ENCODE peak calls at places on chromosomes 2 and 18, in ten cellular contexts. D is prostate gland; F is Karpas-422; O is CD4-positive, alpha-beta memory T cell; M is lower lobe of right lung; K is pancreas; T is thoracic aorta; E is H9; V is PC-3; B is left lung. W is an unnamed sample. For H3K4me1, the result is how much of the 10 kb centered on the place peaks cover.

GRCh38 chr2:13560322-13560721 is 843.6 kb downstream of the TRIB2 start:
- DNase-seq in D (no peak), F (no peak), O (no peak), M (no peak), K (no peak), T (no peak), E (no peak), V (no peak), B (no peak), W (no peak)

GRCh38 chr18:12278765-12279682 is 24.9 kb downstream of the CIDEA start:
- DNase-seq in D (peak), F (no peak), O (no peak), M (peak), K (no peak), T (peak), E (peak), V (no peak), B (peak), W (peak)

GRCh38 chr2:176449852-176450251 is 180.6 kb downstream of the MTX2 start:
- DNase-seq in D (no peak), F (no peak), O (no peak), M (no peak), K (no peak), T (no peak), E (peak), V (no peak), B (no peak), W (no peak)

GRCh38 chr2:134202361-134202760 is 51.5 kb upstream of the MGAT5 start:
- DNase-seq in D (no peak), F (no peak), O (no peak), M (no peak), K (no peak), T (no peak), E (no peak), V (no peak), B (no peak), W (no peak)

GRCh38 chr2:54979645-54980044 is 70.6 kb downstream of the RTN4 start:
- DNase-seq in D (peak), F (no peak), O (no peak), M (no peak), K (peak), T (no peak), E (no peak), V (peak), B (no peak), W (no peak)

GRCh38 chr2:120550893-120551446 is 184.7 kb upstream of the GLI2 start:
- DNase-seq in D (no peak), F (no peak), O (no peak), M (no peak), K (no peak), T (no peak), E (no peak), V (no peak), B (no peak), W (no peak)

GRCh38 chr2:120110062-120110362 is 97.1 kb downstream of the EPB41L5 start:
- DNase-seq in D (no peak), F (no peak), O (no peak), M (no peak), K (no peak), T (no peak), E (no peak), V (no peak), B (no peak), W (no peak)

GRCh38 chr2:96838345-96839287 is 5.2 kb downstream of the ANKRD23 start:
- DNase-seq in D (no peak), F (no peak), O (no peak), M (no peak), K (no peak), T (no peak), E (no peak), V (no peak), B (no peak), W (no peak)

GRCh38 chr2:233867993-233868532 is at the start of gene MSL3B:
- DNase-seq in D (no peak), F (peak), O (peak), M (peak), K (peak), T (no peak), E (peak), V (peak), B (no peak), W (no peak)

GRCh38 chr2:160050147-160050546 is 12.3 kb downstream of the PLA2R1 start:
- DNase-seq in D (no peak), F (no peak), O (no peak), M (no peak), K (no peak), T (no peak), E (no peak), V (no peak), B (no peak), W (no peak)

GRCh38 chr18:42649636-42650035 is 465.8 kb downstream of the RIT2 start:
- DNase-seq in D (no peak), F (no peak), O (no peak), M (no peak), K (no peak), T (no peak), E (no peak), V (no peak), B (no peak), W (no peak)

GRCh38 chr2:70484086-70484485 is 69.5 kb downstream of the TGFA start:
- DNase-seq in D (no peak), F (no peak), O (no peak), M (no peak), K (no peak), T (no peak), E (no peak), V (peak), B (no peak), W (no peak)

GRCh38 chr2:8263931-8264330 is 417.9 kb upstream of the ID2 start:
- DNase-seq in D (no peak), F (no peak), O (no peak), M (no peak), K (no peak), T (no peak), E (no peak), V (no peak), B (no peak), W (no peak)

GRCh38 chr18:5068856-5069255 is 128.2 kb downstream of the AKAIN1 start:
- DNase-seq in D (no peak), F (no peak), O (no peak), M (no peak), K (no peak), T (no peak), E (no peak), V (no peak), B (no peak), W (no peak)

GRCh38 chr2:168194784-168195522 is 52.4 kb downstream of the STK39 start:
- DNase-seq in D (no peak), F (no peak), O (no peak), M (no peak), K (no peak), T (no peak), E (no peak), V (no peak), B (no peak), W (no peak)

GRCh38 chr18:12776821-12777471 is 74.1 kb downstream of the PSMG2 start:
- DNase-seq in D (no peak), F (no peak), O (no peak), M (no peak), K (no peak), T (no peak), E (peak), V (peak), B (no peak), W (no peak)

GRCh38 chr2:65622951-65623525 is 190.6 kb upstream of the SPRED2 start:
- DNase-seq in D (no peak), F (no peak), O (no peak), M (no peak), K (no peak), T (no peak), E (no peak), V (no peak), B (no peak), W (no peak)

GRCh38 chr2:19682493-19682892 is 219.3 kb downstream of the TTC32 start:
- DNase-seq in D (no peak), F (no peak), O (no peak), M (no peak), K (no peak), T (no peak), E (no peak), V (peak), B (no peak), W (no peak)

GRCh38 chr2:46142546-46143329 is 154.5 kb upstream of the EPAS1 start:
- DNase-seq in D (no peak), F (no peak), O (no peak), M (no peak), K (no peak), T (no peak), E (no peak), V (peak), B (no peak), W (no peak)

GRCh38 chr18:70128271-70128670 is 77.2 kb downstream of the RTTN start:
- DNase-seq in D (no peak), F (no peak), O (no peak), M (no peak), K (no peak), T (no peak), E (no peak), V (no peak), B (no peak), W (no peak)

GRCh38 chr2:134869941-134870736 is 31.7 kb downstream of the ACMSD start:
- DNase-seq in D (no peak), F (no peak), O (no peak), M (no peak), K (no peak), T (no peak), E (no peak), V (no peak), B (no peak), W (no peak)

GRCh38 chr2:29281585-29281984 is 166.4 kb downstream of the CLIP4 start:
- DNase-seq in D (peak), F (no peak), O (no peak), M (no peak), K (peak), T (no peak), E (peak), V (peak), B (no peak), W (peak)

GRCh38 chr2:28009732-28010131 is 119.2 kb downstream of the BABAM2 start:
- DNase-seq in D (peak), F (no peak), O (no peak), M (no peak), K (no peak), T (no peak), E (no peak), V (peak), B (no peak), W (peak)

GRCh38 chr2:199433204-199433832 is 24.4 kb downstream of the SATB2 start:
- DNase-seq in D (no peak), F (no peak), O (no peak), M (no peak), K (no peak), T (no peak), E (no peak), V (peak), B (no peak), W (no peak)

GRCh38 chr2:199428291-199428690 is 29.4 kb downstream of the SATB2 start:
- DNase-seq in D (no peak), F (no peak), O (no peak), M (no peak), K (no peak), T (no peak), E (no peak), V (no peak), B (no peak), W (no peak)

GRCh38 chr2:199434555-199434954 is 23.2 kb downstream of the SATB2 start:
- DNase-seq in D (no peak), F (no peak), O (no peak), M (no peak), K (no peak), T (no peak), E (no peak), V (no peak), B (no peak), W (no peak)

GRCh38 chr2:199430219-199430618 is 27.5 kb downstream of the SATB2 start:
- DNase-seq in D (no peak), F (no peak), O (no peak), M (no peak), K (no peak), T (no peak), E (no peak), V (no peak), B (no peak), W (no peak)

GRCh38 chr2:199431748-199432213 is 26.0 kb downstream of the SATB2 start:
- DNase-seq in D (no peak), F (no peak), O (no peak), M (no peak), K (no peak), T (no peak), E (peak), V (peak), B (no peak), W (no peak)
- H3K4me1 ChIP-seq in D (under half), F (under half), O (under half), M (under half), K (under half), T (under half), E (under half), V (under half), B (under half), W (under half)

DNA sequence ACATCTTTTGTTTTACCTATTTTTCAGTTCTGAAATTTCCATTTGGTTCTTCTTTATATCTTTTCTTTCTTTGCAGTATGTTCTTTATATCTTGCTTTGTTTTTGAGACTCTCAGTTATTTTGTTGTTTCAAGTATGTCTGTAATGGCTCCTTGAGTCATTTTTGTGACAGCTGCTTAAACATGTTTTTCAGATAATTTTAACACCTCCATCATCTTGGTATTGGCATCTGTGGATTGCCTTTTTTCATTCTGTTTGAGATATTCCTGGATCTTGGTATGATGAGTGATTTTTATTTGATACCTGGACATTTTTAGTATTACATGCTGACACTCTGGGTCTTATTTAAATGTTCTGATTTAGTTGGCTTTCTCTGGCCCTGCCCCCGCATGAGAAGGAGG is 89.5 kb downstream of the NCOA1 start:
- DNase-seq in D (no peak), F (no peak), O (no peak), M (no peak), K (no peak), T (no peak), E (no peak), V (no peak), B (no peak), W (no peak)
- H3K4me1 ChIP-seq in D (under half), F (half or more), O (under half), M (under half), K (under half), T (under half), E (under half), V (under half), B (under half), W (under half)

DNA sequence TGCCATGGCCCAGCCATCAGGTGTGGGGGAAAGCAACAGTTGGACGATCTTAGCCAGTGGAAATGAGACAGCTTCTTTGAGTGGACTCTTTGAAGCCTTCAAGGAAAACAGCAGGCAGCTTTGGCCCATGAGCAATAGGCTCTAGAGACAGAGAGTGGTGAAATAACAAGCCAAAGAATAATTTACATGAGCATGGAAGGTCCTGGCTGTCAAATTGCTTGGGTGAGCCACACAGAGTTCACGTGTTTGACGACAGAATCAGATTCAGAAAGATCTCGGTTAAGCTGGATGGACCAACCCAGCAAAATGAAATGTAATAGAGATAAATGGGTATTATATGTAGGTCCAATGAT is 277.2 kb downstream of the AFF3 start:
- DNase-seq in D (no peak), F (no peak), O (no peak), M (no peak), K (no peak), T (no peak), E (no peak), V (no peak), B (no peak), W (no peak)
- H3K4me1 ChIP-seq in D (under half), F (under half), O (under half), M (under half), K (under half), T (under half), E (under half), V (under half), B (under half), W (under half)

GRCh38 chr18:79404567-79404910 is 8.8 kb downstream of the NFATC1 start:
- DNase-seq in D (no peak), F (no peak), O (peak), M (peak), K (no peak), T (no peak), E (no peak), V (peak), B (no peak), W (peak)
- H3K4me1 ChIP-seq in D (under half), F (half or more), O (half or more), M (half or more), K (under half), T (under half), E (under half), V (under half), B (half or more), W (half or more)

W was measured in psoas muscle.